ENCODE peak calls at places on chromosomes 16 and 17, in seven cellular contexts. R is mucosa of descending colon; W is tibial nerve; V is CD8-positive, alpha-beta T cell; F is BJ; I is lower lobe of right lung; N is ascending aorta. L is an unnamed sample.

GRCh38 chr16:90035902-90036301 is 16.6 kb upstream of the DBNDD1 start:
- DNase-seq in R (no peak), F (no peak), V (no peak), W (no peak), I (no peak), N (no peak), L (no peak)

GRCh38 chr17:83064732-83065659 is 14.4 kb upstream of the METRNL start:
- DNase-seq in F (no peak), I (peak), W (peak), N (peak), V (no peak), R (peak), L (no peak)

GRCh38 chr16:22220714-22221113 is 14.6 kb downstream of the EEF2K start:
- DNase-seq in W (no peak), N (peak), R (no peak), F (no peak), I (no peak), V (no peak), L (no peak)

GRCh38 chr17:5078106-5079028 is at the start of gene ZFP3:
- DNase-seq in R (peak), I (peak), N (peak), W (peak), F (peak), V (peak), L (peak)

GRCh38 chr17:4836221-4836620 is 3.1 kb downstream of the MINK1 start:
- DNase-seq in N (no peak), V (no peak), F (no peak), I (no peak), R (no peak), W (no peak), L (no peak)

GRCh38 chr16:53482123-53482522 is 20.9 kb downstream of the AKTIP start:
- DNase-seq in I (no peak), F (no peak), W (no peak), V (no peak), R (no peak), N (no peak), L (no peak)

GRCh38 chr16:3659200-3659599 is 4.7 kb downstream of the DNASE1 start:
- DNase-seq in I (no peak), W (no peak), N (no peak), R (no peak), F (no peak), V (no peak), L (no peak)

GRCh38 chr16:49469930-49470451 is 96.4 kb downstream of the C16orf78 start:
- DNase-seq in N (no peak), W (no peak), R (no peak), I (peak), F (no peak), V (no peak), L (peak)

GRCh38 chr16:75203106-75203505 is 3.9 kb downstream of the CTRB2 start:
- DNase-seq in N (peak), V (no peak), F (no peak), W (no peak), R (peak), I (peak), L (no peak)

GRCh38 chr16:21264226-21265036 is 13.7 kb downstream of the CRYM start:
- DNase-seq in F (no peak), R (no peak), V (no peak), W (no peak), I (no peak), N (peak), L (no peak)

GRCh38 chr17:61251939-61252865 is 147.4 kb upstream of the TBX2 start:
- DNase-seq in V (peak), R (peak), I (peak), N (peak), F (peak), W (peak), L (no peak)

GRCh38 chr16:78183886-78184553 is 84.6 kb downstream of the WWOX start:
- DNase-seq in F (no peak), R (no peak), N (no peak), V (no peak), I (no peak), W (no peak), L (no peak)

GRCh38 chr17:46915596-46915995 is 7.4 kb upstream of the GOSR2 start:
- DNase-seq in R (no peak), W (no peak), F (no peak), I (no peak), N (no peak), V (no peak), L (no peak)

GRCh38 chr17:56297142-56297541 is 143.9 kb downstream of the ANKFN1 start:
- DNase-seq in N (no peak), F (no peak), W (no peak), I (no peak), V (no peak), R (no peak), L (no peak)

GRCh38 chr16:9092282-9092962 is 978 bp downstream of the HAPSTR1 start:
- DNase-seq in I (peak), R (peak), V (peak), F (no peak), W (peak), N (no peak), L (peak)

GRCh38 chr16:57252148-57252721 is 7.2 kb downstream of the ARL2BP start:
- DNase-seq in W (no peak), V (no peak), N (peak), F (no peak), I (peak), R (no peak), L (no peak)

GRCh38 chr17:72561680-72562079 is 440.9 kb downstream of the SOX9 start:
- DNase-seq in N (no peak), F (no peak), I (peak), W (no peak), V (no peak), R (no peak), L (no peak)

GRCh38 chr17:15169676-15170075 is 95.5 kb downstream of the PMP22 start:
- DNase-seq in V (no peak), N (no peak), R (no peak), F (peak), W (no peak), I (no peak), L (no peak)

GRCh38 chr16:27698266-27698665 is 148.3 kb downstream of the KATNIP start:
- DNase-seq in F (no peak), V (no peak), R (no peak), I (no peak), N (peak), W (no peak), L (no peak)

GRCh38 chr17:82892869-82893565 is 53.2 kb upstream of the ZNF750 start:
- DNase-seq in I (peak), N (no peak), V (peak), R (no peak), W (no peak), F (no peak), L (peak)

GRCh38 chr16:18983565-18984424 is at the start of gene TMC7:
- DNase-seq in F (no peak), W (peak), V (no peak), N (peak), I (peak), R (peak), L (no peak)

GRCh38 chr17:48575066-48575582 is 3.0 kb downstream of the HOXB4 start:
- DNase-seq in I (no peak), W (no peak), V (no peak), F (no peak), N (no peak), R (no peak), L (no peak)

GRCh38 chr16:83789642-83790401 is 18.0 kb upstream of the HSBP1 start:
- DNase-seq in I (no peak), W (no peak), N (no peak), R (no peak), F (no peak), V (no peak), L (no peak)

GRCh38 chr16:3131755-3132377 is 3.0 kb upstream of the ZNF213 start:
- DNase-seq in V (peak), R (peak), I (no peak), N (no peak), F (no peak), W (no peak), L (no peak)

GRCh38 chr17:29593546-29594440 is 861 bp downstream of the ANKRD13B start:
- DNase-seq in W (no peak), V (no peak), R (peak), N (no peak), F (no peak), I (peak), L (no peak)
- TF ChIP-seq CTCF in W (no peak), V (no peak), R (no peak), N (no peak), F (peak), I (peak), L (peak)

DNA sequence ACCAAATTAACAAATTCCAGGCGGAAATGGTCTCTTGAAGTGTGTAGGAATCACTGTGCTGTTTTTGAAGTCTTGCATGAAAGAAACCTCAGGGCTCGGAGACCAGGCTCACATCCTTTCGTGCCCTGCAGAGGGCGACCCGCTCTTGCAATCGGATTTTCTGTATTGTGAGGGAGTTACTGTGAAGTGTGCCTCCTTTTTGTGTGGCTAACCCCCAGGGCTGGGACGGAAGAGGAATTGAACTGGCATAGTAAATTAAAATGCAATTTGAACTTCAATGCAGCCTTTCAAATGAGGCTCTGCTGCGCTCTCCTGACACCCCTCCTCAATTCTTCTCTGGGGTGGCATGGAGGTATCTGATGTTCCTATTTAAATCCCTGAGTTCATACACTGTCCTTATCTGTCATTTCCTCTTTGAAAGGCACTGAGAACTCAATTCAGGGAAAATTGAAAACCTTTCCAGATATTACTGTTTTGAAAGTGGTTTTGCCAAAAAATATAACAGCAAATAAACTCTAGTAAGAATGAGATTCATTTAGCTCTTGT is 51.5 kb upstream of the MGAT5B start:
- DNase-seq in I (no peak), F (no peak), N (no peak), V (peak), R (peak), W (no peak), L (peak)
- TF ChIP-seq CTCF in I (peak), F (peak), N (no peak), V (peak), R (peak), W (peak), L (peak)

DNA sequence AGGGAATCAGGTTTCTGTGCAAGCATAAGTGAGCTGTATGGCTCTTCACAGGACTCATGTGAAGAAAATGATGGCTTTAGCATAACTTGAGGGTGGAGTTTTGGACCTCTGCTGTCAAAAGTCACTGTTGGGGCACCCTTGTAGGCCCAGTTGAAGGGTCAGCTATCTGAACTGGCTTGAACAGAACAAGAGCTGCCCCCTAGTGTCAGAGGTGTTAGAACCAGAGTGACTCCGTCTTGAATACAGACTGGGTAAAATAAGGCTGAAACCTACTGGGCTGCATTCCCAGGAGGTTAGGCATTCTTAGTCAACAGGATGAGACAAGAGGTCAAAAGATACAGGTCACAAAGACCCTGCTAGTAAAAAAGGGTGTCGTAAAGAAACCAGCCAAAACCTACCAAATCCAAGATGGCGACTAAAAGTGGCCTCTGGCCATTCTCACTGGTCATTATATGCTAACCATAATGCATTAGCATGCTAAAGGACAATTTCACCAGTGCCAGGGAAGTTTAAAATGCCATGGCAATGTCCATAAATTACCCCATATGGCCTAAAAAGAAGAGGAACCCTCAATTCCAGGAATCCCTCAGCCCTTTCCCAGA is 484.0 kb upstream of the ERCC4 start:
- DNase-seq in V (no peak), R (no peak), F (no peak), I (no peak), N (no peak), W (no peak), L (no peak)
- TF ChIP-seq CTCF in V (no peak), R (no peak), F (no peak), I (no peak), N (no peak), W (no peak), L (no peak)

DNA sequence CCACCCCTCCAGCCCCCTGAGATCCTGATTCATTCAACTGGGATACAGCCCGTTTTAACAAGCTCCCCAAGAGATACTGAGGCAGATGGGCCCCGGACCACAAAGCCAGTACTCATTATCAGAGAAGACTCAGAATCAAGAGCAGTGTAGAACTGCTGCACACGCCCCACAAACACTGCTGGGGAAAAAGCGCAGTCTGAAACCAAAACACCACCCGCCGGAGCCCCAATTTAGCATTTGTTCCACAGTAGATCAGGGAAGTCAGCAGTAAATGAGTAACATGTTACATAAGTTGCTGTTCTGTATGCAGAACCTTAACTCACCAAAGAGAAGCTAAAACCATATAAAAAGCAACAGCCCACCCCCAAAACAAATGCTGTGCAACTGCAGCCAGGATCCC is 123.6 kb downstream of the CDYL2 start:
- DNase-seq in V (no peak), R (no peak), F (no peak), W (no peak), I (no peak), N (no peak), L (no peak)
- TF ChIP-seq CTCF in V (no peak), R (no peak), F (no peak), W (no peak), I (no peak), N (no peak), L (no peak)

DNA sequence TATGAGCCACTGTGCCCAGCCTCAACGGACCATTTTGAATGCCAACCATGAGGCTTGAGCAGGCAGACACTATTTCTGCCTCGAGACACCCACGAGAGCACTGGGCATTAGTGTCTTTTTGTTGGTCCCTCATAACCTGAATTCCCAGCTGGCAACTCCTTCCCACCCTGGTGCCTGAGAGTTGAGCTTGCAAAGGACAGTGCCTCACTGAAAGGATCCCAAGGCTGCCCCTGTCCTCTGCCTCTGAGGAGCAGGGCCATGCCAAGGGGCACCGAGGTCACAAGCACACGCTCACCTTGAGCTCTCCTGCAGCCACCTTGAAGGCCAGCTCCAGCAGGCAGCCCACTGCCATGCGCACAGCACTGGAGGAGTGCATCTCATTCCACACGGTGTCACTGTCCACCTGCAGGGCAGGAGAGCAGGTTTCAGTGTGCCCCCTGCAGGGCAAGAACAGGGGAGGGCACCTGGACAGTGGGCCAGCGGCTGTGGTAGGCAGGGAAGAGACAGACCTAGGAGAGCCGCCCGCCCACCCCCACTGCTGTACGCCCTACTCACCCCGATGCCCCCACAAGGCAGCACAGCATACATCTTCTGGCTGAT is 12.8 kb downstream of the G6PC3 start:
- DNase-seq in I (no peak), N (no peak), V (no peak), F (no peak), W (no peak), R (no peak), L (no peak)
- TF ChIP-seq CTCF in I (no peak), N (no peak), V (no peak), F (no peak), W (no peak), R (no peak), L (no peak)

DNA sequence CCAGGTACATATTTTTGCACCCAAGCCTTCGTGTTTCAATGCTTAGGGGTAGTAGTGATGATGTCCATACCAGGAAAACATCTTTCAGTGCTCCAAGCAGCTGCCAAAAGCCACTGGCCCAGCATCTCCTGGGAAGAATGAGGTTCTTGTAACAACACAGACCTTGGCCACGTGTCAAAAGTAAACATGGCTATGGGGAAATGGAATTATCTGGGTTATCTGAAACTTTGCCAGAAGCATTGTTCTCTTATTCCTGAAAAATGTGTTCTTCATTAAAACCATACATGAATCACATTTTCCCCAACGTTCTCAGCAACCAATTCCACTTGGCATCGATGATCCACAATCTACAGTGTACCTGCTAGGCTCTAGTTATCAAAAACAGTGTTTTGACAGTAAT is 524.2 kb upstream of the EEF2KMT start:
- DNase-seq in R (no peak), F (no peak), I (no peak), N (no peak), W (no peak), V (no peak), L (no peak)
- TF ChIP-seq CTCF in R (no peak), F (no peak), I (no peak), N (no peak), W (no peak), V (no peak), L (no peak)